ENCODE peak calls at places on chromosomes 16 and 17, in nine cellular contexts. D is suprapubic skin, R is cardiac muscle cell, O is spleen, N is hepatocyte, U is heart right ventricle, S is esophagus squamous epithelium, B is IMR-90, L is GM23338. H is an unnamed sample.

GRCh38 chr17:14316131-14316854 is 15.4 kb downstream of the HS3ST3B1 start:
- DNase-seq in D (no peak), R (no peak), O (no peak), N (no peak), U (no peak), S (no peak), B (peak; percentile 62), L (no peak), H (no peak)

GRCh38 chr17:65260626-65261025 is 123.5 kb downstream of the RGS9 start:
- DNase-seq in D (no peak), R (no peak), O (no peak), N (no peak), U (no peak), S (no peak), B (no peak), L (no peak), H (no peak)

GRCh38 chr16:25875956-25876608 is 184.3 kb downstream of the HS3ST4 start:
- DNase-seq in D (no peak), R (no peak), O (no peak), N (no peak), U (no peak), S (no peak), B (no peak), L (no peak), H (no peak)

GRCh38 chr17:78492116-78492799 is 84.9 kb downstream of the DNAH17 start:
- DNase-seq in D (no peak), R (no peak), O (no peak), N (no peak), U (no peak), S (no peak), B (no peak), L (peak; percentile 38), H (no peak)

GRCh38 chr17:82949361-82949760 is 109.5 kb upstream of the ZNF750 start:
- DNase-seq in D (peak; percentile 36), R (no peak), O (peak; percentile 27), N (no peak), U (no peak), S (no peak), B (no peak), L (no peak), H (peak; percentile 18)

GRCh38 chr17:13631541-13631940 is 29.8 kb upstream of the HS3ST3A1 start:
- DNase-seq in D (no peak), R (no peak), O (no peak), N (no peak), U (no peak), S (no peak), B (no peak), L (no peak), H (no peak)

GRCh38 chr16:81522141-81522701 is 77.6 kb downstream of the CMIP start:
- DNase-seq in D (no peak), R (no peak), O (peak; percentile 65), N (no peak), U (no peak), S (no peak), B (no peak), L (peak; percentile 72), H (no peak)

GRCh38 chr17:32341141-32341856 is 674 bp downstream of the C17orf75 start:
- DNase-seq in D (no peak), R (peak; percentile 11), O (no peak), N (peak; percentile 41), U (no peak), S (no peak), B (no peak), L (no peak), H (peak; percentile 73)

GRCh38 chr17:39244016-39244599 is 18.4 kb upstream of the STAC2 start:
- DNase-seq in D (no peak), R (no peak), O (peak; percentile 78), N (no peak), U (no peak), S (no peak), B (no peak), L (peak; percentile 39), H (no peak)

GRCh38 chr17:60645918-60646523 is 31.6 kb upstream of the BCAS3 start:
- DNase-seq in D (no peak), R (no peak), O (no peak), N (no peak), U (no peak), S (no peak), B (no peak), L (no peak), H (no peak)

GRCh38 chr17:76498886-76499667 is 2.1 kb downstream of the RHBDF2 start:
- DNase-seq in D (no peak), R (no peak), O (no peak), N (no peak), U (no peak), S (no peak), B (no peak), L (no peak), H (no peak)

GRCh38 chr16:4009177-4009576 is 107.1 kb downstream of the ADCY9 start:
- DNase-seq in D (no peak), R (no peak), O (no peak), N (no peak), U (no peak), S (no peak), B (no peak), L (no peak), H (no peak)

GRCh38 chr17:76706817-76707216 is 3.9 kb downstream of the MXRA7 start:
- DNase-seq in D (no peak), R (no peak), O (no peak), N (no peak), U (no peak), S (no peak), B (no peak), L (no peak), H (no peak)

GRCh38 chr17:78414178-78415162 is 36.0 kb downstream of the PGS1 start:
- DNase-seq in D (no peak), R (no peak), O (peak; percentile 85), N (no peak), U (no peak), S (no peak), B (no peak), L (no peak), H (peak; percentile 53)

GRCh38 chr17:78057113-78057740 is 71.3 kb downstream of the TMC6 start:
- DNase-seq in D (no peak), R (no peak), O (no peak), N (no peak), U (no peak), S (no peak), B (no peak), L (no peak), H (no peak)

GRCh38 chr17:48187867-48188608 is 80.5 kb downstream of the SNX11 start:
- DNase-seq in D (no peak), R (no peak), O (no peak), N (no peak), U (no peak), S (no peak), B (no peak), L (no peak), H (no peak)

GRCh38 chr16:4463522-4464163 is 10.8 kb downstream of the NMRAL1 start:
- DNase-seq in D (no peak), R (no peak), O (no peak), N (no peak), U (no peak), S (no peak), B (no peak), L (no peak), H (no peak)

GRCh38 chr16:11082860-11083388 is 138.6 kb downstream of the CLEC16A start:
- DNase-seq in D (no peak), R (no peak), O (no peak), N (no peak), U (no peak), S (no peak), B (no peak), L (no peak), H (no peak)

GRCh38 chr16:11082108-11082859 is 137.9 kb downstream of the CLEC16A start:
- DNase-seq in D (no peak), R (no peak), O (no peak), N (no peak), U (no peak), S (no peak), B (no peak), L (no peak), H (no peak)

GRCh38 chr16:11087691-11088431 is 143.5 kb downstream of the CLEC16A start:
- DNase-seq in D (no peak), R (no peak), O (no peak), N (no peak), U (no peak), S (no peak), B (peak; percentile 57), L (peak; percentile 42), H (no peak)

GRCh38 chr16:11085025-11085485 is 140.7 kb downstream of the CLEC16A start:
- DNase-seq in D (no peak), R (no peak), O (no peak), N (no peak), U (no peak), S (no peak), B (peak; percentile 47), L (no peak), H (no peak)

GRCh38 chr16:11084484-11085024 is 140.2 kb downstream of the CLEC16A start:
- DNase-seq in D (no peak), R (no peak), O (no peak), N (no peak), U (no peak), S (no peak), B (peak; percentile 97), L (no peak), H (no peak)
- H3K27ac ChIP-seq in D (no peak overlapping the region), R (peak overlapping the region; percentile 82), O (no peak overlapping the region), N (peak overlapping the region; percentile 85), U (no peak overlapping the region), S (peak overlapping the region; percentile 71), B (peak overlapping the region; percentile 83), L (no peak overlapping the region), H (no peak overlapping the region)

GRCh38 chr17:55266958-55267688 is 2.4 kb downstream of the HLF start:
- DNase-seq in D (no peak), R (no peak), O (no peak), N (no peak), U (no peak), S (no peak), B (no peak), L (no peak), H (no peak)
- H3K27me3 ChIP-seq in D (no peaks in the 10 kb centered on the region), R (peaks cover 81% of the 10 kb centered on the region), O (no peaks in the 10 kb centered on the region), N (peaks cover 75% of the 10 kb centered on the region), U (no peaks in the 10 kb centered on the region), S (no peaks in the 10 kb centered on the region), B (peaks cover 53% of the 10 kb centered on the region), L (peaks cover 58% of the 10 kb centered on the region), H (peaks cover 18% of the 10 kb centered on the region)

GRCh38 chr17:50687200-50688066 is 20.3 kb downstream of the ANKRD40 start:
- DNase-seq in D (peak; percentile 61), R (no peak), O (no peak), N (peak; percentile 54), U (no peak), S (no peak), B (no peak), L (peak; percentile 56), H (no peak)
- H3K4me1 ChIP-seq in D (peaks cover 21% of the 10 kb centered on the region), R (peaks cover 16% of the 10 kb centered on the region), O (no peaks in the 10 kb centered on the region), N (peaks cover 69% of the 10 kb centered on the region), U (peaks cover 29% of the 10 kb centered on the region), S (peaks cover 43% of the 10 kb centered on the region), B (peaks cover 39% of the 10 kb centered on the region), L (peaks cover 3% of the 10 kb centered on the region), H (no peaks in the 10 kb centered on the region)

GRCh38 chr17:44416558-44417289 is 27.3 kb upstream of the ITGA2B start:
- DNase-seq in D (no peak), R (no peak), O (no peak), N (no peak), U (no peak), S (no peak), B (no peak), L (no peak), H (no peak)
- H3K27ac ChIP-seq in D (no peak overlapping the region), R (peak overlapping the region; percentile 34), O (no peak overlapping the region), N (no peak overlapping the region), U (no peak overlapping the region), S (peak overlapping the region; percentile 46), B (no peak overlapping the region), L (no peak overlapping the region), H (no peak overlapping the region)